ENCODE peak calls at places on chromosomes 7 and 10, in nine cellular contexts. One of them, this sample, is unnamed.

GRCh38 chr7:70406419-70407189 is 725.3 kb upstream of the GALNT17 start:
- DNase-seq in fibroblast of lung: no peak
- DNase-seq in cardiac fibroblast: no peak
- DNase-seq in progenitor cell of endocrine pancreas: no peak
- DNase-seq in AG10803: peak
- DNase-seq in stomach: no peak
- DNase-seq in NB4: no peak
- DNase-seq in PC-3: no peak
- DNase-seq in thoracic aorta: no peak
- DNase-seq in this sample: no peak

GRCh38 chr7:5213286-5213645 is 23.2 kb downstream of the WIPI2 start:
- DNase-seq in cardiac fibroblast: no peak
- DNase-seq in fibroblast of lung: no peak
- DNase-seq in AG10803: no peak
- DNase-seq in progenitor cell of endocrine pancreas: no peak
- DNase-seq in PC-3: no peak
- DNase-seq in thoracic aorta: no peak
- DNase-seq in stomach: no peak
- DNase-seq in NB4: no peak
- DNase-seq in this sample: no peak

GRCh38 chr10:75655791-75656451 is 224.5 kb downstream of the LRMDA start:
- DNase-seq in NB4: no peak
- DNase-seq in AG10803: peak
- DNase-seq in PC-3: peak
- DNase-seq in fibroblast of lung: peak
- DNase-seq in thoracic aorta: no peak
- DNase-seq in cardiac fibroblast: peak
- DNase-seq in progenitor cell of endocrine pancreas: no peak
- DNase-seq in stomach: no peak
- DNase-seq in this sample: no peak

GRCh38 chr10:2358586-2358985 is 621.3 kb upstream of the ADARB2 start:
- DNase-seq in fibroblast of lung: no peak
- DNase-seq in cardiac fibroblast: no peak
- DNase-seq in stomach: no peak
- DNase-seq in progenitor cell of endocrine pancreas: no peak
- DNase-seq in NB4: no peak
- DNase-seq in AG10803: no peak
- DNase-seq in PC-3: no peak
- DNase-seq in thoracic aorta: no peak
- DNase-seq in this sample: no peak

GRCh38 chr7:131945313-131945831 is 388.9 kb upstream of the PODXL start:
- DNase-seq in thoracic aorta: no peak
- DNase-seq in fibroblast of lung: peak
- DNase-seq in PC-3: peak
- DNase-seq in cardiac fibroblast: peak
- DNase-seq in AG10803: peak
- DNase-seq in NB4: peak
- DNase-seq in progenitor cell of endocrine pancreas: peak
- DNase-seq in stomach: peak
- DNase-seq in this sample: peak

GRCh38 chr10:93515071-93515962 is 18.9 kb downstream of the CEP55 start:
- DNase-seq in progenitor cell of endocrine pancreas: no peak
- DNase-seq in thoracic aorta: no peak
- DNase-seq in stomach: no peak
- DNase-seq in AG10803: peak
- DNase-seq in NB4: peak
- DNase-seq in fibroblast of lung: no peak
- DNase-seq in cardiac fibroblast: peak
- DNase-seq in PC-3: no peak
- DNase-seq in this sample: no peak

GRCh38 chr7:96359876-96360275 is 38.0 kb upstream of the SLC25A13 start:
- DNase-seq in progenitor cell of endocrine pancreas: no peak
- DNase-seq in stomach: no peak
- DNase-seq in cardiac fibroblast: no peak
- DNase-seq in fibroblast of lung: no peak
- DNase-seq in AG10803: no peak
- DNase-seq in PC-3: no peak
- DNase-seq in NB4: no peak
- DNase-seq in thoracic aorta: no peak
- DNase-seq in this sample: no peak

GRCh38 chr7:55214707-55215106 is 150.4 kb upstream of the LANCL2 start:
- DNase-seq in progenitor cell of endocrine pancreas: no peak
- DNase-seq in NB4: no peak
- DNase-seq in AG10803: peak
- DNase-seq in fibroblast of lung: peak
- DNase-seq in stomach: no peak
- DNase-seq in PC-3: no peak
- DNase-seq in cardiac fibroblast: no peak
- DNase-seq in thoracic aorta: no peak
- DNase-seq in this sample: no peak

GRCh38 chr10:32983333-32983909 is 25.4 kb upstream of the ITGB1 start:
- DNase-seq in stomach: no peak
- DNase-seq in AG10803: peak
- DNase-seq in PC-3: peak
- DNase-seq in progenitor cell of endocrine pancreas: no peak
- DNase-seq in NB4: peak
- DNase-seq in cardiac fibroblast: peak
- DNase-seq in thoracic aorta: no peak
- DNase-seq in fibroblast of lung: peak
- DNase-seq in this sample: no peak

GRCh38 chr10:118948784-118949183 is 80.7 kb upstream of the NANOS1 start:
- DNase-seq in cardiac fibroblast: no peak
- DNase-seq in stomach: no peak
- DNase-seq in PC-3: no peak
- DNase-seq in fibroblast of lung: no peak
- DNase-seq in progenitor cell of endocrine pancreas: no peak
- DNase-seq in NB4: no peak
- DNase-seq in thoracic aorta: no peak
- DNase-seq in AG10803: no peak
- DNase-seq in this sample: no peak

GRCh38 chr10:13102002-13102794 is 2.2 kb downstream of the OPTN start:
- DNase-seq in thoracic aorta: no peak
- DNase-seq in stomach: no peak
- DNase-seq in progenitor cell of endocrine pancreas: no peak
- DNase-seq in cardiac fibroblast: peak
- DNase-seq in NB4: no peak
- DNase-seq in fibroblast of lung: peak
- DNase-seq in AG10803: peak
- DNase-seq in PC-3: no peak
- DNase-seq in this sample: peak

GRCh38 chr10:128254486-128254885 is 128.3 kb upstream of the MKI67 start:
- DNase-seq in AG10803: no peak
- DNase-seq in fibroblast of lung: no peak
- DNase-seq in stomach: no peak
- DNase-seq in cardiac fibroblast: peak
- DNase-seq in PC-3: no peak
- DNase-seq in NB4: peak
- DNase-seq in thoracic aorta: no peak
- DNase-seq in progenitor cell of endocrine pancreas: no peak
- DNase-seq in this sample: no peak

GRCh38 chr7:142636751-142637150 is 112.5 kb upstream of the PRSS1 start:
- DNase-seq in stomach: no peak
- DNase-seq in cardiac fibroblast: no peak
- DNase-seq in PC-3: no peak
- DNase-seq in progenitor cell of endocrine pancreas: no peak
- DNase-seq in thoracic aorta: no peak
- DNase-seq in AG10803: no peak
- DNase-seq in NB4: no peak
- DNase-seq in fibroblast of lung: no peak
- DNase-seq in this sample: no peak

GRCh38 chr7:155834486-155835048 is 22.3 kb upstream of the SHH start:
- DNase-seq in progenitor cell of endocrine pancreas: no peak
- DNase-seq in PC-3: no peak
- DNase-seq in thoracic aorta: no peak
- DNase-seq in AG10803: no peak
- DNase-seq in NB4: no peak
- DNase-seq in cardiac fibroblast: no peak
- DNase-seq in fibroblast of lung: no peak
- DNase-seq in stomach: no peak
- DNase-seq in this sample: no peak

GRCh38 chr10:132102717-132103110 is 37.0 kb downstream of the JAKMIP3 start:
- DNase-seq in thoracic aorta: no peak
- DNase-seq in PC-3: no peak
- DNase-seq in NB4: no peak
- DNase-seq in fibroblast of lung: no peak
- DNase-seq in progenitor cell of endocrine pancreas: no peak
- DNase-seq in stomach: peak
- DNase-seq in AG10803: no peak
- DNase-seq in cardiac fibroblast: no peak
- DNase-seq in this sample: no peak

GRCh38 chr10:132100556-132101349 is 35.0 kb downstream of the JAKMIP3 start:
- DNase-seq in AG10803: no peak
- DNase-seq in NB4: no peak
- DNase-seq in cardiac fibroblast: no peak
- DNase-seq in thoracic aorta: no peak
- DNase-seq in stomach: peak
- DNase-seq in progenitor cell of endocrine pancreas: peak
- DNase-seq in PC-3: no peak
- DNase-seq in fibroblast of lung: no peak
- DNase-seq in this sample: no peak

GRCh38 chr10:132099701-132100481 is 34.1 kb downstream of the JAKMIP3 start:
- DNase-seq in fibroblast of lung: no peak
- DNase-seq in thoracic aorta: no peak
- DNase-seq in AG10803: no peak
- DNase-seq in cardiac fibroblast: no peak
- DNase-seq in NB4: no peak
- DNase-seq in stomach: peak
- DNase-seq in progenitor cell of endocrine pancreas: no peak
- DNase-seq in PC-3: no peak
- DNase-seq in this sample: no peak

GRCh38 chr10:132102071-132102716 is 36.4 kb downstream of the JAKMIP3 start:
- DNase-seq in cardiac fibroblast: no peak
- DNase-seq in stomach: peak
- DNase-seq in fibroblast of lung: no peak
- DNase-seq in thoracic aorta: no peak
- DNase-seq in NB4: no peak
- DNase-seq in progenitor cell of endocrine pancreas: peak
- DNase-seq in PC-3: no peak
- DNase-seq in AG10803: no peak
- DNase-seq in this sample: no peak

GRCh38 chr10:132101529-132101928 is 35.8 kb downstream of the JAKMIP3 start:
- DNase-seq in fibroblast of lung: no peak
- DNase-seq in stomach: peak
- DNase-seq in NB4: no peak
- DNase-seq in progenitor cell of endocrine pancreas: peak
- DNase-seq in PC-3: no peak
- DNase-seq in AG10803: no peak
- DNase-seq in thoracic aorta: no peak
- DNase-seq in cardiac fibroblast: no peak
- DNase-seq in this sample: no peak
- TF ChIP-seq CTCF in fibroblast of lung: no peak
- TF ChIP-seq CTCF in stomach: no peak
- TF ChIP-seq CTCF in NB4: peak
- TF ChIP-seq CTCF in progenitor cell of endocrine pancreas: no peak
- TF ChIP-seq CTCF in PC-3: peak
- TF ChIP-seq CTCF in AG10803: no peak
- TF ChIP-seq CTCF in thoracic aorta: no peak
- TF ChIP-seq CTCF in cardiac fibroblast: peak
- TF ChIP-seq CTCF in this sample: no peak

GRCh38 chr10:53209941-53210611 is 437.5 kb upstream of the MBL2 start:
- DNase-seq in stomach: no peak
- DNase-seq in AG10803: no peak
- DNase-seq in PC-3: peak
- DNase-seq in fibroblast of lung: peak
- DNase-seq in NB4: peak
- DNase-seq in progenitor cell of endocrine pancreas: no peak
- DNase-seq in thoracic aorta: no peak
- DNase-seq in cardiac fibroblast: peak
- DNase-seq in this sample: no peak
- TF ChIP-seq CTCF in stomach: no peak
- TF ChIP-seq CTCF in AG10803: no peak
- TF ChIP-seq CTCF in PC-3: peak
- TF ChIP-seq CTCF in fibroblast of lung: peak
- TF ChIP-seq CTCF in NB4: no peak
- TF ChIP-seq CTCF in progenitor cell of endocrine pancreas: peak
- TF ChIP-seq CTCF in thoracic aorta: no peak
- TF ChIP-seq CTCF in cardiac fibroblast: no peak
- TF ChIP-seq CTCF in this sample: peak

GRCh38 chr7:67636363-67637355 is 640.0 kb downstream of the TYW1 start:
- DNase-seq in stomach: no peak
- DNase-seq in cardiac fibroblast: no peak
- DNase-seq in AG10803: no peak
- DNase-seq in progenitor cell of endocrine pancreas: no peak
- DNase-seq in fibroblast of lung: no peak
- DNase-seq in NB4: no peak
- DNase-seq in PC-3: no peak
- DNase-seq in thoracic aorta: no peak
- DNase-seq in this sample: no peak
- TF ChIP-seq CTCF in stomach: no peak
- TF ChIP-seq CTCF in cardiac fibroblast: no peak
- TF ChIP-seq CTCF in AG10803: peak
- TF ChIP-seq CTCF in progenitor cell of endocrine pancreas: peak
- TF ChIP-seq CTCF in fibroblast of lung: no peak
- TF ChIP-seq CTCF in NB4: no peak
- TF ChIP-seq CTCF in PC-3: no peak
- TF ChIP-seq CTCF in thoracic aorta: no peak
- TF ChIP-seq CTCF in this sample: no peak

GRCh38 chr10:15724683-15725082 is 5.0 kb upstream of the ITGA8 start:
- DNase-seq in NB4: no peak
- DNase-seq in cardiac fibroblast: no peak
- DNase-seq in fibroblast of lung: no peak
- DNase-seq in progenitor cell of endocrine pancreas: no peak
- DNase-seq in AG10803: no peak
- DNase-seq in stomach: no peak
- DNase-seq in PC-3: no peak
- DNase-seq in thoracic aorta: no peak
- DNase-seq in this sample: no peak

GRCh38 chr10:15726042-15726441 is 6.3 kb upstream of the ITGA8 start:
- DNase-seq in AG10803: no peak
- DNase-seq in PC-3: no peak
- DNase-seq in NB4: no peak
- DNase-seq in cardiac fibroblast: no peak
- DNase-seq in progenitor cell of endocrine pancreas: no peak
- DNase-seq in stomach: no peak
- DNase-seq in thoracic aorta: no peak
- DNase-seq in fibroblast of lung: no peak
- DNase-seq in this sample: no peak

GRCh38 chr10:15730341-15730740 is 10.6 kb upstream of the ITGA8 start:
- DNase-seq in thoracic aorta: no peak
- DNase-seq in cardiac fibroblast: no peak
- DNase-seq in stomach: no peak
- DNase-seq in PC-3: no peak
- DNase-seq in AG10803: no peak
- DNase-seq in NB4: no peak
- DNase-seq in progenitor cell of endocrine pancreas: no peak
- DNase-seq in fibroblast of lung: no peak
- DNase-seq in this sample: no peak

GRCh38 chr10:15729890-15730289 is 10.2 kb upstream of the ITGA8 start:
- DNase-seq in cardiac fibroblast: no peak
- DNase-seq in progenitor cell of endocrine pancreas: no peak
- DNase-seq in AG10803: no peak
- DNase-seq in stomach: no peak
- DNase-seq in NB4: no peak
- DNase-seq in thoracic aorta: no peak
- DNase-seq in PC-3: no peak
- DNase-seq in fibroblast of lung: no peak
- DNase-seq in this sample: no peak

DNA sequence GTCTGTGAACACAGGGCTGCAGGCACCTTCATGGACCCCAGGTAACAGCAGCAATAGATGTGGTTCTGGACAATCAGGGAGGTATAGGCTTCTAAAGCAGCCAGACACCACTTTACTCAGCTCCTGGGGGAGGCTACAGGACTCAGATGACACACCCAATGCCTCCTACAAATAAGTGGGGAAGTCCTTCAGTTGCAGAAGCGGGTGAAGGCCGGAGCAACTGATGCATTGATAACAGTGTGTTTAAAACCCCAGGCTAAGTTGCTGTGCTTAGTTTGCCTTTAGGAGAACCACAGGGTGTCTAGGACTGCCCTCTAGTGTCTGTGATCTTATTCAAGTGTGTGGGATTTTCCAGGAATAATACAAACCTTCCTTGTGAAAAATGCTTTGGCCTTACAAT is 5.9 kb upstream of the ITGA8 start:
- DNase-seq in PC-3: peak
- DNase-seq in cardiac fibroblast: peak
- DNase-seq in NB4: peak
- DNase-seq in fibroblast of lung: peak
- DNase-seq in stomach: no peak
- DNase-seq in thoracic aorta: no peak
- DNase-seq in AG10803: peak
- DNase-seq in progenitor cell of endocrine pancreas: no peak
- DNase-seq in this sample: no peak
- TF ChIP-seq CTCF in PC-3: peak
- TF ChIP-seq CTCF in cardiac fibroblast: peak
- TF ChIP-seq CTCF in NB4: peak
- TF ChIP-seq CTCF in fibroblast of lung: peak
- TF ChIP-seq CTCF in stomach: peak
- TF ChIP-seq CTCF in thoracic aorta: peak
- TF ChIP-seq CTCF in AG10803: peak
- TF ChIP-seq CTCF in progenitor cell of endocrine pancreas: peak
- TF ChIP-seq CTCF in this sample: peak

This sample was measured in heart right ventricle.